ENCODE peak calls at places on chromosomes 6 and 20, in eight cellular contexts. One of them, this sample, is unnamed.

GRCh38 chr6:163293286-163293685 is 121.2 kb upstream of the QKI start:
- DNase-seq in mucosa of descending colon: no peak
- DNase-seq in psoas muscle: no peak
- DNase-seq in BJ: no peak
- DNase-seq in GM12865: no peak
- DNase-seq in A549: no peak
- DNase-seq in AG09309: no peak
- DNase-seq in mammary epithelial cell: no peak
- DNase-seq in this sample: no peak

GRCh38 chr6:143279385-143279784 is 171.1 kb downstream of the ADAT2 start:
- DNase-seq in AG09309: no peak
- DNase-seq in psoas muscle: no peak
- DNase-seq in A549: peak; percentile 3
- DNase-seq in GM12865: peak; percentile 29
- DNase-seq in mammary epithelial cell: peak; percentile 16
- DNase-seq in mucosa of descending colon: no peak
- DNase-seq in BJ: no peak
- DNase-seq in this sample: no peak

GRCh38 chr6:390914-391558 is 516 bp upstream of the IRF4 start:
- DNase-seq in BJ: peak; percentile 2
- DNase-seq in mammary epithelial cell: no peak
- DNase-seq in GM12865: peak; percentile 71
- DNase-seq in A549: no peak
- DNase-seq in AG09309: no peak
- DNase-seq in psoas muscle: no peak
- DNase-seq in mucosa of descending colon: no peak
- DNase-seq in this sample: no peak

GRCh38 chr20:25054133-25054820 is 3.7 kb downstream of the ACSS1 start:
- DNase-seq in psoas muscle: no peak
- DNase-seq in GM12865: no peak
- DNase-seq in AG09309: no peak
- DNase-seq in BJ: no peak
- DNase-seq in mucosa of descending colon: peak; percentile 16
- DNase-seq in A549: no peak
- DNase-seq in mammary epithelial cell: no peak
- DNase-seq in this sample: no peak

GRCh38 chr20:62168061-62168460 is 14.8 kb upstream of the MTG2 start:
- DNase-seq in mucosa of descending colon: no peak
- DNase-seq in A549: no peak
- DNase-seq in BJ: no peak
- DNase-seq in psoas muscle: no peak
- DNase-seq in AG09309: no peak
- DNase-seq in GM12865: no peak
- DNase-seq in mammary epithelial cell: no peak
- DNase-seq in this sample: no peak

GRCh38 chr6:145067430-145067829 is 667.9 kb downstream of the EPM2A start:
- DNase-seq in mammary epithelial cell: peak; percentile 86
- DNase-seq in mucosa of descending colon: no peak
- DNase-seq in A549: no peak
- DNase-seq in BJ: peak; percentile 56
- DNase-seq in psoas muscle: no peak
- DNase-seq in GM12865: no peak
- DNase-seq in AG09309: no peak
- DNase-seq in this sample: no peak

GRCh38 chr6:156777866-156778614 is 862 bp downstream of the ARID1B start:
- DNase-seq in AG09309: no peak
- DNase-seq in mucosa of descending colon: peak; percentile 75
- DNase-seq in BJ: no peak
- DNase-seq in mammary epithelial cell: peak; percentile 59
- DNase-seq in GM12865: peak; percentile 78
- DNase-seq in psoas muscle: peak; percentile 57
- DNase-seq in A549: peak; percentile 21
- DNase-seq in this sample: no peak

GRCh38 chr20:24164360-24164759 is 175.8 kb upstream of the GGTLC1 start:
- DNase-seq in GM12865: peak; percentile 8
- DNase-seq in psoas muscle: no peak
- DNase-seq in AG09309: no peak
- DNase-seq in mammary epithelial cell: peak; percentile 11
- DNase-seq in mucosa of descending colon: no peak
- DNase-seq in BJ: no peak
- DNase-seq in A549: peak; percentile 24
- DNase-seq in this sample: no peak

GRCh38 chr6:40710626-40711354 is 123.6 kb upstream of the LRFN2 start:
- DNase-seq in GM12865: peak; percentile 50
- DNase-seq in A549: no peak
- DNase-seq in BJ: no peak
- DNase-seq in AG09309: no peak
- DNase-seq in psoas muscle: no peak
- DNase-seq in mammary epithelial cell: no peak
- DNase-seq in mucosa of descending colon: no peak
- DNase-seq in this sample: no peak

GRCh38 chr6:64012351-64013060 is 376.9 kb downstream of the PHF3 start:
- DNase-seq in A549: peak; percentile 2
- DNase-seq in BJ: no peak
- DNase-seq in GM12865: peak; percentile 32
- DNase-seq in AG09309: no peak
- DNase-seq in mammary epithelial cell: peak; percentile 6
- DNase-seq in mucosa of descending colon: no peak
- DNase-seq in psoas muscle: no peak
- DNase-seq in this sample: no peak

GRCh38 chr6:19472168-19472567 is 365.0 kb upstream of the ID4 start:
- DNase-seq in A549: peak; percentile 21
- DNase-seq in mammary epithelial cell: peak; percentile 99
- DNase-seq in mucosa of descending colon: no peak
- DNase-seq in GM12865: no peak
- DNase-seq in psoas muscle: no peak
- DNase-seq in AG09309: peak; percentile 96
- DNase-seq in BJ: peak; percentile 64
- DNase-seq in this sample: peak; percentile 98

GRCh38 chr6:127618729-127619128 is 41.8 kb downstream of the C6orf58 start:
- DNase-seq in BJ: no peak
- DNase-seq in AG09309: no peak
- DNase-seq in mucosa of descending colon: no peak
- DNase-seq in psoas muscle: no peak
- DNase-seq in mammary epithelial cell: peak; percentile 70
- DNase-seq in GM12865: no peak
- DNase-seq in A549: no peak
- DNase-seq in this sample: no peak

GRCh38 chr20:34345426-34345757 is 17.7 kb upstream of the ITCH start:
- DNase-seq in mammary epithelial cell: no peak
- DNase-seq in mucosa of descending colon: no peak
- DNase-seq in psoas muscle: no peak
- DNase-seq in A549: no peak
- DNase-seq in GM12865: no peak
- DNase-seq in BJ: no peak
- DNase-seq in AG09309: no peak
- DNase-seq in this sample: no peak

GRCh38 chr6:105790635-105791034 is 295.5 kb upstream of the PRDM1 start:
- DNase-seq in psoas muscle: no peak
- DNase-seq in mucosa of descending colon: no peak
- DNase-seq in AG09309: no peak
- DNase-seq in A549: no peak
- DNase-seq in BJ: no peak
- DNase-seq in GM12865: no peak
- DNase-seq in mammary epithelial cell: no peak
- DNase-seq in this sample: no peak
- TF ChIP-seq CTCF in psoas muscle: no peak
- TF ChIP-seq CTCF in mucosa of descending colon: no peak
- TF ChIP-seq CTCF in AG09309: no peak
- TF ChIP-seq CTCF in A549: no peak
- TF ChIP-seq CTCF in BJ: peak; percentile 21
- TF ChIP-seq CTCF in GM12865: no peak
- TF ChIP-seq CTCF in mammary epithelial cell: peak; percentile 20
- TF ChIP-seq CTCF in this sample: peak; percentile 15

GRCh38 chr6:44561832-44562496 is 174.5 kb downstream of the CDC5L start:
- DNase-seq in psoas muscle: no peak
- DNase-seq in A549: no peak
- DNase-seq in BJ: no peak
- DNase-seq in GM12865: no peak
- DNase-seq in mammary epithelial cell: no peak
- DNase-seq in mucosa of descending colon: no peak
- DNase-seq in AG09309: no peak
- DNase-seq in this sample: no peak
- H3K4me3 ChIP-seq in psoas muscle: no peak overlapping the region
- H3K4me3 ChIP-seq in A549: no peak overlapping the region
- H3K4me3 ChIP-seq in BJ: no peak overlapping the region
- H3K4me3 ChIP-seq in GM12865: no peak overlapping the region
- H3K4me3 ChIP-seq in mammary epithelial cell: no peak overlapping the region
- H3K4me3 ChIP-seq in mucosa of descending colon: no peak overlapping the region
- H3K4me3 ChIP-seq in AG09309: no peak overlapping the region
- H3K4me3 ChIP-seq in this sample: no peak overlapping the region

GRCh38 chr6:105835373-105835772 is 250.8 kb upstream of the PRDM1 start:
- DNase-seq in GM12865: peak; percentile 61
- DNase-seq in AG09309: no peak
- DNase-seq in mammary epithelial cell: peak; percentile 64
- DNase-seq in mucosa of descending colon: no peak
- DNase-seq in psoas muscle: no peak
- DNase-seq in BJ: no peak
- DNase-seq in A549: no peak
- DNase-seq in this sample: no peak
- TF ChIP-seq CTCF in GM12865: peak; percentile 42
- TF ChIP-seq CTCF in AG09309: peak; percentile 28
- TF ChIP-seq CTCF in mammary epithelial cell: peak; percentile 56
- TF ChIP-seq CTCF in mucosa of descending colon: no peak
- TF ChIP-seq CTCF in psoas muscle: no peak
- TF ChIP-seq CTCF in BJ: peak; percentile 32
- TF ChIP-seq CTCF in A549: no peak
- TF ChIP-seq CTCF in this sample: peak; percentile 37

GRCh38 chr6:88636871-88637270 is 326.5 kb downstream of the RNGTT start:
- DNase-seq in BJ: no peak
- DNase-seq in mucosa of descending colon: no peak
- DNase-seq in AG09309: no peak
- DNase-seq in psoas muscle: no peak
- DNase-seq in A549: no peak
- DNase-seq in GM12865: no peak
- DNase-seq in mammary epithelial cell: no peak
- DNase-seq in this sample: no peak

GRCh38 chr6:88629838-88630462 is 333.5 kb downstream of the RNGTT start:
- DNase-seq in BJ: no peak
- DNase-seq in A549: no peak
- DNase-seq in mucosa of descending colon: no peak
- DNase-seq in GM12865: peak; percentile 69
- DNase-seq in psoas muscle: no peak
- DNase-seq in mammary epithelial cell: no peak
- DNase-seq in AG09309: no peak
- DNase-seq in this sample: no peak

GRCh38 chr6:88637761-88638160 is 325.7 kb downstream of the RNGTT start:
- DNase-seq in mucosa of descending colon: no peak
- DNase-seq in A549: no peak
- DNase-seq in GM12865: no peak
- DNase-seq in BJ: no peak
- DNase-seq in psoas muscle: no peak
- DNase-seq in AG09309: no peak
- DNase-seq in mammary epithelial cell: no peak
- DNase-seq in this sample: no peak

GRCh38 chr6:88631830-88632229 is 331.6 kb downstream of the RNGTT start:
- DNase-seq in GM12865: no peak
- DNase-seq in BJ: no peak
- DNase-seq in mucosa of descending colon: no peak
- DNase-seq in AG09309: no peak
- DNase-seq in mammary epithelial cell: no peak
- DNase-seq in A549: no peak
- DNase-seq in psoas muscle: no peak
- DNase-seq in this sample: no peak

GRCh38 chr6:88633782-88634181 is 329.6 kb downstream of the RNGTT start:
- DNase-seq in mammary epithelial cell: no peak
- DNase-seq in mucosa of descending colon: no peak
- DNase-seq in BJ: no peak
- DNase-seq in psoas muscle: no peak
- DNase-seq in GM12865: no peak
- DNase-seq in A549: no peak
- DNase-seq in AG09309: no peak
- DNase-seq in this sample: no peak
- H3K4me3 ChIP-seq in mammary epithelial cell: no peak overlapping the region
- H3K4me3 ChIP-seq in mucosa of descending colon: no peak overlapping the region
- H3K4me3 ChIP-seq in BJ: no peak overlapping the region
- H3K4me3 ChIP-seq in psoas muscle: no peak overlapping the region
- H3K4me3 ChIP-seq in GM12865: no peak overlapping the region
- H3K4me3 ChIP-seq in A549: no peak overlapping the region
- H3K4me3 ChIP-seq in AG09309: no peak overlapping the region
- H3K4me3 ChIP-seq in this sample: no peak overlapping the region

DNA sequence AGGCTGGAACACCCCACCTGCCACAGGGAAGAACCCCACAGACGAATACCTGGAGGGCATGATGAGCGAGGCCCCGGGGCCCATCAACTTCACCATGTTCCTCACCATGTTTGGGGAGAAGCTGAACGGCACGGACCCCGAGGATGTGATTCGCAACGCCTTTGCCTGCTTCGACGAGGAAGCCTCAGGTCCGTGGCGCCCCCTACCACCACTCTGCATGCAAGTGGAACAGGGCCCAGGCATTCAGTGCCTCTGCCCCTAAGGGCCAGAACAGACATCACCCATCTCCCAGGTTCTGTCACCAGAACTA is 6.6 kb downstream of the MYL9 start:
- DNase-seq in GM12865: no peak
- DNase-seq in BJ: no peak
- DNase-seq in mammary epithelial cell: no peak
- DNase-seq in A549: no peak
- DNase-seq in AG09309: no peak
- DNase-seq in psoas muscle: no peak
- DNase-seq in mucosa of descending colon: no peak
- DNase-seq in this sample: no peak
- TF ChIP-seq CTCF in GM12865: no peak
- TF ChIP-seq CTCF in BJ: peak; percentile 24
- TF ChIP-seq CTCF in mammary epithelial cell: no peak
- TF ChIP-seq CTCF in A549: no peak
- TF ChIP-seq CTCF in AG09309: peak; percentile 3
- TF ChIP-seq CTCF in psoas muscle: no peak
- TF ChIP-seq CTCF in mucosa of descending colon: no peak
- TF ChIP-seq CTCF in this sample: no peak

GRCh38 chr6:135852775-135853174 is 1.3 kb downstream of the PDE7B start:
- DNase-seq in GM12865: no peak
- DNase-seq in psoas muscle: no peak
- DNase-seq in BJ: no peak
- DNase-seq in mammary epithelial cell: no peak
- DNase-seq in A549: no peak
- DNase-seq in AG09309: no peak
- DNase-seq in mucosa of descending colon: no peak
- DNase-seq in this sample: no peak
- H3K4me3 ChIP-seq in GM12865: no peak overlapping the region
- H3K4me3 ChIP-seq in psoas muscle: peak overlapping the region; percentile 66
- H3K4me3 ChIP-seq in BJ: no peak overlapping the region
- H3K4me3 ChIP-seq in mammary epithelial cell: no peak overlapping the region
- H3K4me3 ChIP-seq in A549: peak overlapping the region; percentile 58
- H3K4me3 ChIP-seq in AG09309: peak overlapping the region; percentile 19
- H3K4me3 ChIP-seq in mucosa of descending colon: no peak overlapping the region
- H3K4me3 ChIP-seq in this sample: peak overlapping the region; percentile 51

GRCh38 chr20:13898012-13898612 is 92.3 kb downstream of the SEL1L2 start:
- DNase-seq in psoas muscle: no peak
- DNase-seq in A549: no peak
- DNase-seq in mammary epithelial cell: peak; percentile 3
- DNase-seq in AG09309: no peak
- DNase-seq in mucosa of descending colon: no peak
- DNase-seq in GM12865: peak; percentile 3
- DNase-seq in BJ: no peak
- DNase-seq in this sample: no peak
- TF ChIP-seq CTCF in psoas muscle: no peak
- TF ChIP-seq CTCF in A549: no peak
- TF ChIP-seq CTCF in mammary epithelial cell: peak; percentile 34
- TF ChIP-seq CTCF in AG09309: no peak
- TF ChIP-seq CTCF in mucosa of descending colon: no peak
- TF ChIP-seq CTCF in GM12865: peak; percentile 4
- TF ChIP-seq CTCF in BJ: peak; percentile 29
- TF ChIP-seq CTCF in this sample: peak; percentile 46